ENCODE peak calls at places on chromosome 13, in ten cellular contexts. C, O, V, X, L, B, T, K, P and G are unnamed samples.

GRCh38 chr13:114167445-114167844 is 11.6 kb upstream of the CFAP97D2 start:
- DNase-seq in C (no peak), O (peak), V (peak), X (no peak), L (no peak), B (no peak), T (no peak), K (no peak), P (no peak), G (no peak)

GRCh38 chr13:46530084-46530935 is 22.7 kb upstream of the LRCH1 start:
- DNase-seq in C (no peak), O (no peak), V (peak), X (no peak), L (no peak), B (no peak), T (peak), K (no peak), P (no peak), G (no peak)

GRCh38 chr13:107348931-107349330 is 781.0 kb upstream of the ARGLU1 start:
- DNase-seq in C (no peak), O (no peak), V (no peak), X (no peak), L (no peak), B (no peak), T (peak), K (no peak), P (no peak), G (no peak)

GRCh38 chr13:110714798-110715394 is 1.4 kb downstream of the ING1 start:
- DNase-seq in C (peak), O (no peak), V (peak), X (peak), L (peak), B (peak), T (peak), K (peak), P (no peak), G (no peak)

GRCh38 chr13:91346848-91347211 is 657 bp upstream of the MIR17HG start:
- DNase-seq in C (peak), O (peak), V (peak), X (no peak), L (no peak), B (no peak), T (peak), K (no peak), P (peak), G (no peak)

GRCh38 chr13:82654851-82655517 is 1227.3 kb downstream of the SLITRK1 start:
- DNase-seq in C (no peak), O (no peak), V (peak), X (peak), L (peak), B (no peak), T (peak), K (no peak), P (no peak), G (no peak)

GRCh38 chr13:31431722-31432137 is 232.0 kb downstream of the B3GLCT start:
- DNase-seq in C (peak), O (peak), V (peak), X (peak), L (no peak), B (peak), T (peak), K (peak), P (peak), G (no peak)

GRCh38 chr13:85529216-85529590 is 270.0 kb downstream of the SLITRK6 start:
- DNase-seq in C (no peak), O (no peak), V (peak), X (no peak), L (no peak), B (no peak), T (no peak), K (no peak), P (no peak), G (no peak)

GRCh38 chr13:48976677-48977625 is 1.2 kb downstream of the FNDC3A start:
- DNase-seq in C (no peak), O (peak), V (peak), X (no peak), L (no peak), B (no peak), T (peak), K (no peak), P (no peak), G (no peak)

GRCh38 chr13:76043882-76044281 is 407.8 kb downstream of the LMO7 start:
- DNase-seq in C (no peak), O (no peak), V (no peak), X (no peak), L (no peak), B (no peak), T (no peak), K (no peak), P (no peak), G (no peak)

GRCh38 chr13:30576528-30576927 is 41.2 kb upstream of the USPL1 start:
- DNase-seq in C (no peak), O (no peak), V (peak), X (no peak), L (no peak), B (no peak), T (peak), K (no peak), P (peak), G (no peak)

GRCh38 chr13:71874490-71874889 is 7.5 kb upstream of the DACH1 start:
- DNase-seq in C (no peak), O (no peak), V (no peak), X (no peak), L (no peak), B (no peak), T (no peak), K (no peak), P (no peak), G (no peak)

GRCh38 chr13:51978836-51979556 is 32.3 kb downstream of the ATP7B start:
- DNase-seq in C (no peak), O (no peak), V (no peak), X (no peak), L (no peak), B (no peak), T (peak), K (no peak), P (no peak), G (no peak)

GRCh38 chr13:44906758-44907157 is 82.5 kb downstream of the NUFIP1 start:
- DNase-seq in C (no peak), O (no peak), V (peak), X (no peak), L (no peak), B (no peak), T (peak), K (no peak), P (no peak), G (no peak)

GRCh38 chr13:71477735-71478134 is 389.3 kb downstream of the DACH1 start:
- DNase-seq in C (no peak), O (no peak), V (peak), X (no peak), L (no peak), B (no peak), T (peak), K (no peak), P (no peak), G (no peak)

DNA sequence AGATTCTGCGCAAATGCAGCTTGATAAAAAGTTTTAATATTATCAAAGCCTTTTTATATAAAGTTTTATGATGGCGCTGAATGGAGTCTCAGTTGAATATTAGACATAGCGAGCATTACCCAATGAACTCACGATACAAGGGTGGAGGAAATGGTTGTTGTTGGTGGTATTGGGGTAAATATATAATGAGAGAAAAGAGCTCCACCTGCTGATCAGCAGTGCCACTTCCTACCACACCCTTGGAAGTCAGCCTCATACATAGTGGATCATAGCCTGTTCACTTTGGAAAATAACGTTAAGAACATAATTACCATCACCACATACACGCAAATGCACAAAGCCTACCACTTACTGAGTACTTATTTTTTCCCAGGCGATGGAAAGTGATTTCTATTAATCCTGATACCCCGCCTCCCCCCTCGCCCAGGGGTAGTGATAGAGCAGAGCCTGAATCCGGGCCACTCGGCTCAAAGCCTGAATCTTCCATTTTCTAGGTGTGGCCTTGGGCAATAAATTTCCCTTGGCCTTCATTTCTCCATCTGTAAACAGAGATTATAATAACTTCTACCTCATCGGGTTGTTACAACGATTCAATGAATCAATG is 358.3 kb downstream of the KLF5 start:
- DNase-seq in C (no peak), O (no peak), V (no peak), X (no peak), L (no peak), B (no peak), T (peak), K (no peak), P (no peak), G (peak)
- TF ChIP-seq CTCF in C (no peak), O (no peak), V (peak), X (no peak), L (peak), B (no peak), T (no peak), K (peak), P (no peak), G (peak)

GRCh38 chr13:112587359-112587766 is 590 bp downstream of the TUBGCP3 start:
- DNase-seq in C (peak), O (peak), V (peak), X (peak), L (peak), B (peak), T (peak), K (peak), P (peak), G (peak)
- TF ChIP-seq CTCF in C (no peak), O (no peak), V (no peak), X (peak), L (no peak), B (no peak), T (no peak), K (no peak), P (no peak), G (peak)

GRCh38 chr13:103194871-103195270 is 128.7 kb upstream of the SLC10A2 start:
- DNase-seq in C (no peak), O (no peak), V (no peak), X (no peak), L (no peak), B (no peak), T (no peak), K (no peak), P (no peak), G (no peak)
- TF ChIP-seq CTCF in C (no peak), O (no peak), V (no peak), X (no peak), L (no peak), B (no peak), T (no peak), K (no peak), P (no peak), G (no peak)

DNA sequence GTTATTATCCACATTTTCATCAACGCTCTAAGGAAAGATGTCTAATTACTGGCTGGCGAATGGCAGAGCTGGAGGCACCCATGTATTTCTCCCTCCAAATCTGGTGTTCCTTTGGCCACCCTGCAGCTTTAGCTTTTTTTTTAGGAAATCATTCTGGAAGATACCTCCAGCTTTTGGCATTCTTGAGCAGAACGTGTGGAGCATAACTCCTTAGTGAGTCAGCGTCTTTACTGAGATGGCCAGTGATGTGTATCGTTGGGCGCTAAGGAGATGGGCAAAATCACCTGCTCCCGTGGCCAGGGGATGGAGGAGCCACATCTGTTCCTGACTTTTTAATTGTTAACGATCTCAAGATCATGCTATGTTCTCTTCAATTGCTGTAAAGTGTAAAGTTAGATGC is 24.5 kb upstream of the C1QTNF9 start:
- DNase-seq in C (no peak), O (no peak), V (no peak), X (no peak), L (no peak), B (no peak), T (no peak), K (peak), P (no peak), G (no peak)
- TF ChIP-seq CTCF in C (no peak), O (no peak), V (no peak), X (no peak), L (no peak), B (no peak), T (no peak), K (no peak), P (no peak), G (no peak)